ENCODE peak calls at places on chromosomes 12 and 14, in five cellular contexts. One of them, this sample, is unnamed.

GRCh38 chr14:33794791-33795300 is 156.0 kb downstream of the EGLN3 start:
- DNase-seq in hepatocyte: no peak
- DNase-seq in GM12878: no peak
- DNase-seq in fibroblast of lung: peak; percentile 98
- DNase-seq in SK-N-SH: no peak
- DNase-seq in this sample: no peak

GRCh38 chr12:119176267-119177055 is 2.3 kb upstream of the HSPB8 start:
- DNase-seq in hepatocyte: peak; percentile 96
- DNase-seq in GM12878: no peak
- DNase-seq in fibroblast of lung: peak; percentile 95
- DNase-seq in SK-N-SH: no peak
- DNase-seq in this sample: no peak

GRCh38 chr12:12439636-12440035 is 82.8 kb downstream of the BORCS5 start:
- DNase-seq in SK-N-SH: no peak
- DNase-seq in hepatocyte: peak; percentile 60
- DNase-seq in GM12878: no peak
- DNase-seq in fibroblast of lung: peak; percentile 79
- DNase-seq in this sample: no peak

GRCh38 chr12:62785941-62786559 is 148.9 kb downstream of the PPM1H start:
- DNase-seq in SK-N-SH: no peak
- DNase-seq in hepatocyte: peak; percentile 58
- DNase-seq in fibroblast of lung: peak; percentile 99
- DNase-seq in GM12878: no peak
- DNase-seq in this sample: no peak

GRCh38 chr12:69987453-69988102 is 162.6 kb downstream of the MYRFL start:
- DNase-seq in fibroblast of lung: peak; percentile 98
- DNase-seq in GM12878: no peak
- DNase-seq in hepatocyte: peak; percentile 86
- DNase-seq in SK-N-SH: no peak
- DNase-seq in this sample: no peak

GRCh38 chr14:23831591-23831990 is 122.0 kb upstream of the DHRS4 start:
- DNase-seq in SK-N-SH: no peak
- DNase-seq in fibroblast of lung: no peak
- DNase-seq in GM12878: no peak
- DNase-seq in hepatocyte: no peak
- DNase-seq in this sample: no peak

GRCh38 chr12:130011611-130012385 is 108.0 kb upstream of the TMEM132D start:
- DNase-seq in SK-N-SH: no peak
- DNase-seq in GM12878: no peak
- DNase-seq in fibroblast of lung: no peak
- DNase-seq in hepatocyte: no peak
- DNase-seq in this sample: no peak

GRCh38 chr12:67222302-67222701 is 46.9 kb upstream of the CAND1 start:
- DNase-seq in fibroblast of lung: peak; percentile 24
- DNase-seq in hepatocyte: peak; percentile 15
- DNase-seq in SK-N-SH: no peak
- DNase-seq in GM12878: no peak
- DNase-seq in this sample: peak; percentile 8

GRCh38 chr14:62103497-62103896 is 341.3 kb downstream of the SNAPC1 start:
- DNase-seq in fibroblast of lung: no peak
- DNase-seq in hepatocyte: no peak
- DNase-seq in GM12878: no peak
- DNase-seq in SK-N-SH: no peak
- DNase-seq in this sample: no peak

DNA sequence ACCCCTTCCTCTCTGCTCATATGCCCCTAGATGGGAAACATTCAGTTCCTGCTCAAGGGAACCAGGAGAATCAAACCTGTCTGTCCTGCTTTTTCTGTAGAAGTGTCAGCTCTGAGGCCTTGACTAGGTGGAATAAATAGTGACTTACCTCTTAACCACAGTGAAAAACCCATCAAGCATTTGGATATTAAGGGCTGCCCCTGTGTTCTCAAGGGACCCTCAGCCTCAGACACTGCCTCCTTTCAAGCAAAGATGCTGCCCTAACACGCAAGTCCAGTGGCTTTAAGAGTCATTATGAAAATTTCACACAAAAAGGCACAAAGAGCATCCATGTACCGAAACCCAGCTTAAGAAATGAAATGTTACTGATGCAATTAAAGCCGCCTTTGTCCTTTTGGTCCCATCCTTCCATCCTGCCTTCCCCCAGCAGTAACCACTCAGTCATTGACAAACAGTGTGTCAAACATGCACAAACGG is 297.2 kb downstream of the ZFP36L1 start:
- DNase-seq in SK-N-SH: no peak
- DNase-seq in hepatocyte: no peak
- DNase-seq in fibroblast of lung: no peak
- DNase-seq in GM12878: peak; percentile 83
- DNase-seq in this sample: no peak
- H3K4me2 ChIP-seq in SK-N-SH: no peak overlapping the region
- H3K4me2 ChIP-seq in hepatocyte: no peak overlapping the region
- H3K4me2 ChIP-seq in fibroblast of lung: no peak overlapping the region
- H3K4me2 ChIP-seq in GM12878: peak overlapping the region; percentile 21
- H3K4me2 ChIP-seq in this sample: peak overlapping the region; percentile 45

DNA sequence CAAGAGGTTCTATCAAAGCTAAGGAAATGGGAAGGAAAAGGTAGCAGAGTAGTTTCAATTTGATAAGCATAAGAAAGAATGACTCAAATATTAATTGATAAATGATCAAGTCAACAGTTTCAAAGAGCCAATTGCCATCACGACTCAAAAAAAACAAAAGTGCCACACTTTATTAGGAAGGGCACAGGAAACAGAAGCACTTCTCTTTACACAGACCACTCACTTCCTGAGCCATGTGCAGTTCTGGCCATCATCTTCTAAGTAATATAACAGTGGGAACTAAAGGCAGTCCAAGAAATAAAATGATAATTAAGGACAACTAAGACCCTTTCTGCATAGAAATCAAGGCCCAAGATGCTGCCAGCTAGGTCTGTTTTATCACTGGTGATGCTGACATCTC is 13.2 kb downstream of the TM7SF3 start:
- DNase-seq in SK-N-SH: no peak
- DNase-seq in GM12878: no peak
- DNase-seq in hepatocyte: no peak
- DNase-seq in fibroblast of lung: no peak
- DNase-seq in this sample: no peak
- H3K4me1 ChIP-seq in SK-N-SH: peaks cover 10% of the 10 kb centered on the region
- H3K4me1 ChIP-seq in GM12878: no peaks in the 10 kb centered on the region
- H3K4me1 ChIP-seq in hepatocyte: peaks cover 10% of the 10 kb centered on the region
- H3K4me1 ChIP-seq in fibroblast of lung: no peaks in the 10 kb centered on the region
- H3K4me1 ChIP-seq in this sample: peaks cover 48% of the 10 kb centered on the region

GRCh38 chr12:110278137-110278536 is 2.9 kb upstream of the ATP2A2 start:
- DNase-seq in GM12878: no peak
- DNase-seq in fibroblast of lung: no peak
- DNase-seq in hepatocyte: no peak
- DNase-seq in SK-N-SH: no peak
- DNase-seq in this sample: no peak
- H3K4me2 ChIP-seq in GM12878: no peak overlapping the region
- H3K4me2 ChIP-seq in fibroblast of lung: no peak overlapping the region
- H3K4me2 ChIP-seq in hepatocyte: peak overlapping the region; percentile 27
- H3K4me2 ChIP-seq in SK-N-SH: no peak overlapping the region
- H3K4me2 ChIP-seq in this sample: no peak overlapping the region

GRCh38 chr14:56131865-56132830 is 13.9 kb downstream of the PELI2 start:
- DNase-seq in SK-N-SH: no peak
- DNase-seq in hepatocyte: no peak
- DNase-seq in fibroblast of lung: no peak
- DNase-seq in GM12878: no peak
- DNase-seq in this sample: no peak
- H3K4me1 ChIP-seq in SK-N-SH: no peaks in the 10 kb centered on the region
- H3K4me1 ChIP-seq in hepatocyte: peaks cover 10% of the 10 kb centered on the region
- H3K4me1 ChIP-seq in fibroblast of lung: peaks cover 2% of the 10 kb centered on the region
- H3K4me1 ChIP-seq in GM12878: no peaks in the 10 kb centered on the region
- H3K4me1 ChIP-seq in this sample: no peaks in the 10 kb centered on the region

GRCh38 chr14:59283380-59283779 is 94.9 kb downstream of the DAAM1 start:
- DNase-seq in hepatocyte: no peak
- DNase-seq in fibroblast of lung: peak; percentile 73
- DNase-seq in GM12878: no peak
- DNase-seq in SK-N-SH: no peak
- DNase-seq in this sample: no peak

GRCh38 chr14:59278111-59278510 is 89.6 kb downstream of the DAAM1 start:
- DNase-seq in SK-N-SH: no peak
- DNase-seq in hepatocyte: peak; percentile 48
- DNase-seq in GM12878: no peak
- DNase-seq in fibroblast of lung: peak; percentile 96
- DNase-seq in this sample: no peak

GRCh38 chr14:59282366-59282765 is 93.9 kb downstream of the DAAM1 start:
- DNase-seq in GM12878: no peak
- DNase-seq in fibroblast of lung: peak; percentile 59
- DNase-seq in SK-N-SH: no peak
- DNase-seq in hepatocyte: no peak
- DNase-seq in this sample: no peak

GRCh38 chr14:59281613-59282012 is 93.1 kb downstream of the DAAM1 start:
- DNase-seq in hepatocyte: no peak
- DNase-seq in fibroblast of lung: peak; percentile 82
- DNase-seq in SK-N-SH: no peak
- DNase-seq in GM12878: no peak
- DNase-seq in this sample: no peak

GRCh38 chr14:59280961-59281360 is 92.5 kb downstream of the DAAM1 start:
- DNase-seq in hepatocyte: no peak
- DNase-seq in GM12878: no peak
- DNase-seq in fibroblast of lung: no peak
- DNase-seq in SK-N-SH: no peak
- DNase-seq in this sample: no peak
- H3K4me2 ChIP-seq in hepatocyte: no peak overlapping the region
- H3K4me2 ChIP-seq in GM12878: no peak overlapping the region
- H3K4me2 ChIP-seq in fibroblast of lung: no peak overlapping the region
- H3K4me2 ChIP-seq in SK-N-SH: no peak overlapping the region
- H3K4me2 ChIP-seq in this sample: no peak overlapping the region

GRCh38 chr14:22565391-22565945 is 23.6 kb downstream of the DAD1 start:
- DNase-seq in fibroblast of lung: no peak
- DNase-seq in SK-N-SH: no peak
- DNase-seq in GM12878: peak; percentile 87
- DNase-seq in hepatocyte: no peak
- DNase-seq in this sample: no peak

GRCh38 chr14:22569106-22569748 is 19.8 kb downstream of the DAD1 start:
- DNase-seq in SK-N-SH: no peak
- DNase-seq in hepatocyte: no peak
- DNase-seq in fibroblast of lung: peak; percentile 55
- DNase-seq in GM12878: no peak
- DNase-seq in this sample: no peak

GRCh38 chr14:22567437-22567836 is 21.6 kb downstream of the DAD1 start:
- DNase-seq in hepatocyte: no peak
- DNase-seq in GM12878: no peak
- DNase-seq in SK-N-SH: no peak
- DNase-seq in fibroblast of lung: no peak
- DNase-seq in this sample: no peak

GRCh38 chr14:22564463-22564862 is 24.6 kb downstream of the DAD1 start:
- DNase-seq in hepatocyte: no peak
- DNase-seq in GM12878: no peak
- DNase-seq in SK-N-SH: no peak
- DNase-seq in fibroblast of lung: no peak
- DNase-seq in this sample: no peak

GRCh38 chr14:22566845-22567244 is 22.2 kb downstream of the DAD1 start:
- DNase-seq in GM12878: no peak
- DNase-seq in SK-N-SH: no peak
- DNase-seq in hepatocyte: no peak
- DNase-seq in fibroblast of lung: no peak
- DNase-seq in this sample: no peak
- H3K4me1 ChIP-seq in GM12878: peaks cover 78% of the 10 kb centered on the region
- H3K4me1 ChIP-seq in SK-N-SH: no peaks in the 10 kb centered on the region
- H3K4me1 ChIP-seq in hepatocyte: peaks cover 27% of the 10 kb centered on the region
- H3K4me1 ChIP-seq in fibroblast of lung: no peaks in the 10 kb centered on the region
- H3K4me1 ChIP-seq in this sample: peaks cover 91% of the 10 kb centered on the region

GRCh38 chr12:57889541-57889989 is 43.0 kb upstream of the CTDSP2 start:
- DNase-seq in GM12878: no peak
- DNase-seq in fibroblast of lung: peak; percentile 88
- DNase-seq in hepatocyte: peak; percentile 60
- DNase-seq in SK-N-SH: no peak
- DNase-seq in this sample: no peak
- H3K4me2 ChIP-seq in GM12878: no peak overlapping the region
- H3K4me2 ChIP-seq in fibroblast of lung: peak overlapping the region; percentile 85
- H3K4me2 ChIP-seq in hepatocyte: peak overlapping the region; percentile 62
- H3K4me2 ChIP-seq in SK-N-SH: peak overlapping the region; percentile 81
- H3K4me2 ChIP-seq in this sample: no peak overlapping the region

GRCh38 chr12:54932691-54933090 is 51.9 kb downstream of the TESPA1 start:
- DNase-seq in GM12878: no peak
- DNase-seq in fibroblast of lung: peak; percentile 11
- DNase-seq in SK-N-SH: no peak
- DNase-seq in hepatocyte: no peak
- DNase-seq in this sample: no peak

GRCh38 chr12:54932038-54932437 is 52.5 kb downstream of the TESPA1 start:
- DNase-seq in hepatocyte: no peak
- DNase-seq in GM12878: no peak
- DNase-seq in SK-N-SH: no peak
- DNase-seq in fibroblast of lung: no peak
- DNase-seq in this sample: no peak

GRCh38 chr12:54935235-54935951 is 49.2 kb downstream of the TESPA1 start:
- DNase-seq in GM12878: peak; percentile 60
- DNase-seq in SK-N-SH: no peak
- DNase-seq in hepatocyte: peak; percentile 49
- DNase-seq in fibroblast of lung: peak; percentile 96
- DNase-seq in this sample: peak; percentile 41

GRCh38 chr12:54934419-54934818 is 50.1 kb downstream of the TESPA1 start:
- DNase-seq in hepatocyte: no peak
- DNase-seq in SK-N-SH: no peak
- DNase-seq in fibroblast of lung: no peak
- DNase-seq in GM12878: no peak
- DNase-seq in this sample: no peak

DNA sequence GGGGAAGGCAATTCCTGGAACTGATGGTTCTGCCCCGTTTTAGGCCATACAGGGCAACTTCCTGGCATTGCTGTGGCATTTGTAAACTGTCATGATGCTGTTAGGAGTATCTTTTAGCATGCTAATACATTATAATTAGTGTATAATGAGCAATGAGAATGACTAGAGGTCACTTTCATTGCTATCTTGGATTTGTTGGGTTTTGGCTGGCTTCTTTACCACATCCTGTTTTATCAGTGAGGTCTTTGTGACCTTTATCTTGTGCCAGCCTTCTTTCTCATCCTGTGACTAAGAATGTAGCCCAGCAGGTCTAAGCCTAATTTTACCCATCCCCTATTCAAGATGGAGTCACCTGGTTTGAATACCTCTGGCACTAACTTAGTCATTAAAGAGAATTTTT is 51.2 kb downstream of the TESPA1 start:
- DNase-seq in hepatocyte: no peak
- DNase-seq in SK-N-SH: no peak
- DNase-seq in fibroblast of lung: peak; percentile 63
- DNase-seq in GM12878: peak; percentile 2
- DNase-seq in this sample: no peak
- H3K4me1 ChIP-seq in hepatocyte: no peaks in the 10 kb centered on the region
- H3K4me1 ChIP-seq in SK-N-SH: no peaks in the 10 kb centered on the region
- H3K4me1 ChIP-seq in fibroblast of lung: no peaks in the 10 kb centered on the region
- H3K4me1 ChIP-seq in GM12878: peaks cover 5% of the 10 kb centered on the region
- H3K4me1 ChIP-seq in this sample: peaks cover 13% of the 10 kb centered on the region